ENCODE peak calls at places on chromosomes 3 and 15, in six cellular contexts. One of them, this sample, is unnamed. For H3K4me1, the result is how much of the 10 kb centered on the place peaks cover.

GRCh38 chr3:185824467-185825378 is at the start of gene IGF2BP2:
- DNase-seq in RWPE2: peak
- DNase-seq in mesendoderm: peak
- DNase-seq in Panc1: no peak
- DNase-seq in cardiac muscle cell: peak
- DNase-seq in effector memory CD4-positive, alpha-beta T cell: no peak
- DNase-seq in this sample: peak

GRCh38 chr3:132265488-132265887 is 51.7 kb upstream of the ACP3 start:
- DNase-seq in RWPE2: no peak
- DNase-seq in mesendoderm: no peak
- DNase-seq in Panc1: no peak
- DNase-seq in cardiac muscle cell: no peak
- DNase-seq in effector memory CD4-positive, alpha-beta T cell: no peak
- DNase-seq in this sample: no peak

GRCh38 chr3:135012101-135012500 is 217.0 kb downstream of the EPHB1 start:
- DNase-seq in RWPE2: no peak
- DNase-seq in mesendoderm: no peak
- DNase-seq in Panc1: no peak
- DNase-seq in cardiac muscle cell: no peak
- DNase-seq in effector memory CD4-positive, alpha-beta T cell: no peak
- DNase-seq in this sample: no peak

GRCh38 chr3:71416868-71417267 is 166.7 kb downstream of the FOXP1 start:
- DNase-seq in RWPE2: no peak
- DNase-seq in mesendoderm: peak
- DNase-seq in Panc1: no peak
- DNase-seq in cardiac muscle cell: no peak
- DNase-seq in effector memory CD4-positive, alpha-beta T cell: no peak
- DNase-seq in this sample: peak

GRCh38 chr3:128311441-128311844 is 155.2 kb downstream of the DNAJB8 start:
- DNase-seq in RWPE2: no peak
- DNase-seq in mesendoderm: no peak
- DNase-seq in Panc1: no peak
- DNase-seq in cardiac muscle cell: no peak
- DNase-seq in effector memory CD4-positive, alpha-beta T cell: no peak
- DNase-seq in this sample: no peak

GRCh38 chr15:96344120-96344705 is 13.7 kb downstream of the NR2F2 start:
- DNase-seq in RWPE2: no peak
- DNase-seq in mesendoderm: no peak
- DNase-seq in Panc1: no peak
- DNase-seq in cardiac muscle cell: no peak
- DNase-seq in effector memory CD4-positive, alpha-beta T cell: no peak
- DNase-seq in this sample: no peak

GRCh38 chr3:134357914-134358811 is 16.1 kb downstream of the AMOTL2 start:
- DNase-seq in RWPE2: peak
- DNase-seq in mesendoderm: peak
- DNase-seq in Panc1: no peak
- DNase-seq in cardiac muscle cell: peak
- DNase-seq in effector memory CD4-positive, alpha-beta T cell: no peak
- DNase-seq in this sample: no peak

GRCh38 chr3:185199671-185200070 is 46.8 kb upstream of the C3orf70 start:
- DNase-seq in RWPE2: no peak
- DNase-seq in mesendoderm: peak
- DNase-seq in Panc1: no peak
- DNase-seq in cardiac muscle cell: no peak
- DNase-seq in effector memory CD4-positive, alpha-beta T cell: no peak
- DNase-seq in this sample: no peak

GRCh38 chr15:67501836-67502461 is 19.0 kb upstream of the C15orf61 start:
- DNase-seq in RWPE2: no peak
- DNase-seq in mesendoderm: peak
- DNase-seq in Panc1: no peak
- DNase-seq in cardiac muscle cell: no peak
- DNase-seq in effector memory CD4-positive, alpha-beta T cell: no peak
- DNase-seq in this sample: no peak

GRCh38 chr3:134449277-134449676 is 36.5 kb downstream of the ANAPC13 start:
- DNase-seq in RWPE2: no peak
- DNase-seq in mesendoderm: peak
- DNase-seq in Panc1: no peak
- DNase-seq in cardiac muscle cell: peak
- DNase-seq in effector memory CD4-positive, alpha-beta T cell: no peak
- DNase-seq in this sample: no peak

GRCh38 chr15:65920121-65920520 is 50.8 kb downstream of the RAB11A start:
- DNase-seq in RWPE2: peak
- DNase-seq in mesendoderm: no peak
- DNase-seq in Panc1: no peak
- DNase-seq in cardiac muscle cell: no peak
- DNase-seq in effector memory CD4-positive, alpha-beta T cell: no peak
- DNase-seq in this sample: no peak

GRCh38 chr3:156675744-156676466 is 1.5 kb downstream of the TIPARP start:
- DNase-seq in RWPE2: peak
- DNase-seq in mesendoderm: peak
- DNase-seq in Panc1: peak
- DNase-seq in cardiac muscle cell: peak
- DNase-seq in effector memory CD4-positive, alpha-beta T cell: peak
- DNase-seq in this sample: peak

GRCh38 chr3:156678216-156678615 is 3.8 kb downstream of the TIPARP start:
- DNase-seq in RWPE2: no peak
- DNase-seq in mesendoderm: no peak
- DNase-seq in Panc1: no peak
- DNase-seq in cardiac muscle cell: no peak
- DNase-seq in effector memory CD4-positive, alpha-beta T cell: no peak
- DNase-seq in this sample: no peak

GRCh38 chr3:156677536-156677935 is 3.1 kb downstream of the TIPARP start:
- DNase-seq in RWPE2: no peak
- DNase-seq in mesendoderm: no peak
- DNase-seq in Panc1: no peak
- DNase-seq in cardiac muscle cell: no peak
- DNase-seq in effector memory CD4-positive, alpha-beta T cell: no peak
- DNase-seq in this sample: no peak

GRCh38 chr3:156676467-156677119 is 2.2 kb downstream of the TIPARP start:
- DNase-seq in RWPE2: no peak
- DNase-seq in mesendoderm: no peak
- DNase-seq in Panc1: no peak
- DNase-seq in cardiac muscle cell: peak
- DNase-seq in effector memory CD4-positive, alpha-beta T cell: no peak
- DNase-seq in this sample: no peak

DNA sequence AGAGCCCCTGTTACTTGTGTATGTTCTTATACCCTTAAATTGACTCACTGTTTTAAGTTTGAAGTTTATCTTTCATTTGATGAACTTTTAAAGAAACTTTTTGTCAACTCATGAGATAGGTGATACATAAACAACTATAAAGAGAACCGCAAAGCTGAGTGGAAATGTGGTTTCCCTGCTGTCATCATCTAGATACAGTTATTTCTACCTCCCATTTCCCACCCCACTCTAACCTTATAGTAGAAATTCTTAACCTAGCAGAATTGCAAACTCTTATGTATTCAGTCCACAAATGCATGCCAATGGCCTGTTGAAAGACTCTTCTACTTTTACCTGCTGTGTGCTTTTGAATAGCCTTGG is 2.7 kb downstream of the TIPARP start:
- DNase-seq in RWPE2: no peak
- DNase-seq in mesendoderm: no peak
- DNase-seq in Panc1: no peak
- DNase-seq in cardiac muscle cell: no peak
- DNase-seq in effector memory CD4-positive, alpha-beta T cell: peak
- DNase-seq in this sample: peak
- H3K27ac ChIP-seq in RWPE2: peak
- H3K27ac ChIP-seq in mesendoderm: no peak
- H3K27ac ChIP-seq in Panc1: peak
- H3K27ac ChIP-seq in cardiac muscle cell: no peak
- H3K27ac ChIP-seq in effector memory CD4-positive, alpha-beta T cell: no peak
- H3K27ac ChIP-seq in this sample: no peak

DNA sequence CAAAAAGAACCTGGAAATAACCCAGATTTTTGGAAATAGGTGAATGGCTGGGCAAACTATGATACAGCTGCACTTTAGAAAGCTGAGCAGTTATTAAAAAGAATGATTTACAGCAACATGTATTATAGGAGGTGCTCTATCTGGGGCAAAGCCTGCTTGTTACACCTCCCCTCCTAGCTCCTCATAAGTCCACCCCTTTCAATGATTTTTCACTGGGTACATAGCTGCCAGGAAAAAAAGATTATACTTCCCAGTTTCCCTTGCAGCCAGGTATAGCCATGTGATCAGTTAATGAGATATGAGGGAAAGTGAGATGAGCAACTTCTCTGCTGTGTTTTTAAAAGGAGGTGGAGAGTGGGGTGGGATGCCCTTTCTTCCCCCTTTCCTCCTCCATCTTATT is 97.7 kb downstream of the CHST2 start:
- DNase-seq in RWPE2: no peak
- DNase-seq in mesendoderm: no peak
- DNase-seq in Panc1: no peak
- DNase-seq in cardiac muscle cell: no peak
- DNase-seq in effector memory CD4-positive, alpha-beta T cell: no peak
- DNase-seq in this sample: no peak
- H3K4me1 ChIP-seq in RWPE2: under half
- H3K4me1 ChIP-seq in mesendoderm: under half
- H3K4me1 ChIP-seq in Panc1: under half
- H3K4me1 ChIP-seq in cardiac muscle cell: under half
- H3K4me1 ChIP-seq in effector memory CD4-positive, alpha-beta T cell: under half
- H3K4me1 ChIP-seq in this sample: under half

DNA sequence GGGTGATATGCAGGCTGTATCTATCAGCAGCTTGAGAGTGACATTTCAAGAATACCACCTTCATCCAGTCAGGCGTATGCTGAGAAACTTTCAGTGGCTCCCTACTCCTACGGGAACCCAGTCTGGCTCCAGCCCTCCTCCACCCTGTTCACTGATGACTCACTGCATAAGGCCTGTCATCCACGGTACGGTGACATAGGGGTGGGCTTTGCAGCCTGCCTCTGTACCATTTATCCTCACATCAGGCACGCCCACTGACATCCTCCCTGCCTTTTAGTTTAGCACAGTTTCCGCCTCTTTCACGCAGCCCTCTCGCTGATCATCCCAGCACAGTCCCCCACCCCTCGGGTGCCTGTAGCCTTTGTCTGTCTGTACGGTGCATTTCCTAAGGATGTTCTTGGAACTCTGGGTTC is 11.7 kb downstream of the PXYLP1 start:
- DNase-seq in RWPE2: no peak
- DNase-seq in mesendoderm: peak
- DNase-seq in Panc1: no peak
- DNase-seq in cardiac muscle cell: peak
- DNase-seq in effector memory CD4-positive, alpha-beta T cell: no peak
- DNase-seq in this sample: peak
- H3K27ac ChIP-seq in RWPE2: no peak
- H3K27ac ChIP-seq in mesendoderm: no peak
- H3K27ac ChIP-seq in Panc1: no peak
- H3K27ac ChIP-seq in cardiac muscle cell: no peak
- H3K27ac ChIP-seq in effector memory CD4-positive, alpha-beta T cell: no peak
- H3K27ac ChIP-seq in this sample: no peak

DNA sequence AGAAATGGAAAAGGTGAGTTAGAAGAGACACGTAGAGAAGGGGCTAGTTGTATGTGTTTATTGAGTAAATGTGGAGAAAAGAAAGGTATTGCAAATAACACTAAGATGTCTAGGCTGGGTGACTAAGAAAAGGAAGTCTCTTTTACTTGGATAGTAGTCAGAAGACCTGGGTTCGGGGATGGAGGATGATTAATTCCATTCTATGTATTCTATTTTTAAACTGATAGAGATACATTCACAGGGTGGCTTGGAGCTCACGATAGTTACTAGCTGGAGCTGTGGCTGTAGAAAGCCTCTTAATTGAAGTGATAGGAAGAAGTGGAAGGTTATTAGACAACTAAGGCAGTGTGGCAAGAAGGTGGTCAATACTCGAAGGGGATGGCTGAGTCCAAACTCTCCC is 65.9 kb upstream of the TNIK start:
- DNase-seq in RWPE2: no peak
- DNase-seq in mesendoderm: no peak
- DNase-seq in Panc1: no peak
- DNase-seq in cardiac muscle cell: no peak
- DNase-seq in effector memory CD4-positive, alpha-beta T cell: no peak
- DNase-seq in this sample: no peak
- H3K4me1 ChIP-seq in RWPE2: under half
- H3K4me1 ChIP-seq in mesendoderm: under half
- H3K4me1 ChIP-seq in Panc1: under half
- H3K4me1 ChIP-seq in cardiac muscle cell: under half
- H3K4me1 ChIP-seq in effector memory CD4-positive, alpha-beta T cell: under half
- H3K4me1 ChIP-seq in this sample: under half

GRCh38 chr3:89699771-89700170 is 592.4 kb downstream of the EPHA3 start:
- DNase-seq in RWPE2: no peak
- DNase-seq in mesendoderm: no peak
- DNase-seq in Panc1: no peak
- DNase-seq in cardiac muscle cell: no peak
- DNase-seq in effector memory CD4-positive, alpha-beta T cell: no peak
- DNase-seq in this sample: no peak
- H3K27ac ChIP-seq in RWPE2: no peak
- H3K27ac ChIP-seq in mesendoderm: no peak
- H3K27ac ChIP-seq in Panc1: no peak
- H3K27ac ChIP-seq in cardiac muscle cell: no peak
- H3K27ac ChIP-seq in effector memory CD4-positive, alpha-beta T cell: no peak
- H3K27ac ChIP-seq in this sample: no peak

GRCh38 chr3:152350764-152351163 is 82.0 kb downstream of the MBNL1 start:
- DNase-seq in RWPE2: no peak
- DNase-seq in mesendoderm: no peak
- DNase-seq in Panc1: no peak
- DNase-seq in cardiac muscle cell: no peak
- DNase-seq in effector memory CD4-positive, alpha-beta T cell: no peak
- DNase-seq in this sample: no peak

GRCh38 chr3:152348436-152349177 is 79.9 kb downstream of the MBNL1 start:
- DNase-seq in RWPE2: no peak
- DNase-seq in mesendoderm: no peak
- DNase-seq in Panc1: no peak
- DNase-seq in cardiac muscle cell: no peak
- DNase-seq in effector memory CD4-positive, alpha-beta T cell: no peak
- DNase-seq in this sample: no peak

GRCh38 chr3:152349397-152349796 is 80.7 kb downstream of the MBNL1 start:
- DNase-seq in RWPE2: no peak
- DNase-seq in mesendoderm: no peak
- DNase-seq in Panc1: no peak
- DNase-seq in cardiac muscle cell: no peak
- DNase-seq in effector memory CD4-positive, alpha-beta T cell: no peak
- DNase-seq in this sample: no peak

GRCh38 chr3:152352559-152352958 is 83.8 kb downstream of the MBNL1 start:
- DNase-seq in RWPE2: no peak
- DNase-seq in mesendoderm: peak
- DNase-seq in Panc1: no peak
- DNase-seq in cardiac muscle cell: no peak
- DNase-seq in effector memory CD4-positive, alpha-beta T cell: no peak
- DNase-seq in this sample: no peak

GRCh38 chr3:152350139-152350538 is 81.4 kb downstream of the MBNL1 start:
- DNase-seq in RWPE2: no peak
- DNase-seq in mesendoderm: peak
- DNase-seq in Panc1: no peak
- DNase-seq in cardiac muscle cell: no peak
- DNase-seq in effector memory CD4-positive, alpha-beta T cell: no peak
- DNase-seq in this sample: no peak
- H3K4me1 ChIP-seq in RWPE2: under half
- H3K4me1 ChIP-seq in mesendoderm: under half
- H3K4me1 ChIP-seq in Panc1: under half
- H3K4me1 ChIP-seq in cardiac muscle cell: under half
- H3K4me1 ChIP-seq in effector memory CD4-positive, alpha-beta T cell: under half
- H3K4me1 ChIP-seq in this sample: under half

GRCh38 chr3:53346514-53346913 is 829 bp downstream of the DCP1A start:
- DNase-seq in RWPE2: no peak
- DNase-seq in mesendoderm: peak
- DNase-seq in Panc1: no peak
- DNase-seq in cardiac muscle cell: no peak
- DNase-seq in effector memory CD4-positive, alpha-beta T cell: no peak
- DNase-seq in this sample: peak
- H3K27ac ChIP-seq in RWPE2: peak
- H3K27ac ChIP-seq in mesendoderm: no peak
- H3K27ac ChIP-seq in Panc1: peak
- H3K27ac ChIP-seq in cardiac muscle cell: peak
- H3K27ac ChIP-seq in effector memory CD4-positive, alpha-beta T cell: peak
- H3K27ac ChIP-seq in this sample: peak

GRCh38 chr3:140948460-140949249 is 7.0 kb downstream of the SLC25A36 start:
- DNase-seq in RWPE2: no peak
- DNase-seq in mesendoderm: no peak
- DNase-seq in Panc1: no peak
- DNase-seq in cardiac muscle cell: no peak
- DNase-seq in effector memory CD4-positive, alpha-beta T cell: no peak
- DNase-seq in this sample: no peak
- H3K4me1 ChIP-seq in RWPE2: under half
- H3K4me1 ChIP-seq in mesendoderm: under half
- H3K4me1 ChIP-seq in Panc1: under half
- H3K4me1 ChIP-seq in cardiac muscle cell: under half
- H3K4me1 ChIP-seq in effector memory CD4-positive, alpha-beta T cell: under half
- H3K4me1 ChIP-seq in this sample: under half